ENCODE peak calls at places on chromosomes 5 and 9, in nine cellular contexts. One of them, this sample, is unnamed.

GRCh38 chr5:116063950-116064349 is 20.9 kb upstream of the COMMD10 start:
- DNase-seq in GM12865: no peak
- DNase-seq in pancreas: no peak
- DNase-seq in BE2C: no peak
- DNase-seq in left ventricle myocardium inferior: no peak
- DNase-seq in cardiac muscle cell: no peak
- DNase-seq in lower lobe of right lung: no peak
- DNase-seq in fibroblast of the aortic adventitia: no peak
- DNase-seq in uterus: no peak
- DNase-seq in this sample: peak; percentile 18

GRCh38 chr5:19771174-19771835 is 216.7 kb downstream of the CDH18 start:
- DNase-seq in cardiac muscle cell: peak; percentile 32
- DNase-seq in GM12865: no peak
- DNase-seq in uterus: no peak
- DNase-seq in lower lobe of right lung: no peak
- DNase-seq in fibroblast of the aortic adventitia: peak; percentile 67
- DNase-seq in BE2C: no peak
- DNase-seq in left ventricle myocardium inferior: no peak
- DNase-seq in pancreas: no peak
- DNase-seq in this sample: no peak

GRCh38 chr5:50593681-50594080 is 72.8 kb upstream of the PARP8 start:
- DNase-seq in cardiac muscle cell: no peak
- DNase-seq in left ventricle myocardium inferior: no peak
- DNase-seq in lower lobe of right lung: no peak
- DNase-seq in BE2C: no peak
- DNase-seq in fibroblast of the aortic adventitia: no peak
- DNase-seq in pancreas: no peak
- DNase-seq in uterus: no peak
- DNase-seq in GM12865: peak; percentile 17
- DNase-seq in this sample: no peak

GRCh38 chr9:103183569-103184191 is 188.5 kb downstream of the CYLC2 start:
- DNase-seq in uterus: no peak
- DNase-seq in GM12865: no peak
- DNase-seq in left ventricle myocardium inferior: no peak
- DNase-seq in cardiac muscle cell: no peak
- DNase-seq in lower lobe of right lung: no peak
- DNase-seq in pancreas: peak; percentile 18
- DNase-seq in BE2C: peak; percentile 88
- DNase-seq in fibroblast of the aortic adventitia: no peak
- DNase-seq in this sample: no peak

GRCh38 chr9:128271112-128271511 is 4.7 kb downstream of the GOLGA2 start:
- DNase-seq in left ventricle myocardium inferior: no peak
- DNase-seq in fibroblast of the aortic adventitia: no peak
- DNase-seq in lower lobe of right lung: no peak
- DNase-seq in BE2C: no peak
- DNase-seq in cardiac muscle cell: no peak
- DNase-seq in GM12865: no peak
- DNase-seq in uterus: no peak
- DNase-seq in pancreas: no peak
- DNase-seq in this sample: no peak

GRCh38 chr9:83449981-83450380 is 88.2 kb downstream of the FRMD3 start:
- DNase-seq in cardiac muscle cell: no peak
- DNase-seq in fibroblast of the aortic adventitia: no peak
- DNase-seq in uterus: no peak
- DNase-seq in BE2C: no peak
- DNase-seq in lower lobe of right lung: no peak
- DNase-seq in pancreas: no peak
- DNase-seq in left ventricle myocardium inferior: no peak
- DNase-seq in GM12865: no peak
- DNase-seq in this sample: no peak

GRCh38 chr5:35598707-35599370 is 18.8 kb upstream of the SPEF2 start:
- DNase-seq in fibroblast of the aortic adventitia: no peak
- DNase-seq in cardiac muscle cell: peak; percentile 12
- DNase-seq in lower lobe of right lung: no peak
- DNase-seq in pancreas: peak; percentile 68
- DNase-seq in left ventricle myocardium inferior: no peak
- DNase-seq in GM12865: peak; percentile 12
- DNase-seq in BE2C: no peak
- DNase-seq in uterus: no peak
- DNase-seq in this sample: no peak

GRCh38 chr5:90873033-90873517 is 314.5 kb downstream of the ADGRV1 start:
- DNase-seq in fibroblast of the aortic adventitia: no peak
- DNase-seq in GM12865: no peak
- DNase-seq in left ventricle myocardium inferior: no peak
- DNase-seq in pancreas: no peak
- DNase-seq in cardiac muscle cell: no peak
- DNase-seq in lower lobe of right lung: no peak
- DNase-seq in uterus: no peak
- DNase-seq in BE2C: peak; percentile 25
- DNase-seq in this sample: no peak

GRCh38 chr9:78821126-78821822 is 524.3 kb downstream of the PSAT1 start:
- DNase-seq in uterus: no peak
- DNase-seq in lower lobe of right lung: no peak
- DNase-seq in left ventricle myocardium inferior: no peak
- DNase-seq in cardiac muscle cell: peak; percentile 34
- DNase-seq in GM12865: peak; percentile 45
- DNase-seq in fibroblast of the aortic adventitia: peak; percentile 27
- DNase-seq in pancreas: no peak
- DNase-seq in BE2C: no peak
- DNase-seq in this sample: peak; percentile 3

GRCh38 chr5:126455728-126456127 is 32.5 kb downstream of the GRAMD2B start:
- DNase-seq in left ventricle myocardium inferior: no peak
- DNase-seq in pancreas: no peak
- DNase-seq in cardiac muscle cell: no peak
- DNase-seq in uterus: no peak
- DNase-seq in GM12865: no peak
- DNase-seq in BE2C: no peak
- DNase-seq in lower lobe of right lung: no peak
- DNase-seq in fibroblast of the aortic adventitia: no peak
- DNase-seq in this sample: no peak
- H3K4me3 ChIP-seq in left ventricle myocardium inferior: no peak overlapping the region
- H3K4me3 ChIP-seq in pancreas: no peak overlapping the region
- H3K4me3 ChIP-seq in cardiac muscle cell: no peak overlapping the region
- H3K4me3 ChIP-seq in uterus: no peak overlapping the region
- H3K4me3 ChIP-seq in GM12865: no peak overlapping the region
- H3K4me3 ChIP-seq in BE2C: no peak overlapping the region
- H3K4me3 ChIP-seq in lower lobe of right lung: no peak overlapping the region
- H3K4me3 ChIP-seq in fibroblast of the aortic adventitia: no peak overlapping the region
- H3K4me3 ChIP-seq in this sample: no peak overlapping the region

GRCh38 chr5:14627270-14627669 is 37.2 kb upstream of the OTULIN start:
- DNase-seq in GM12865: no peak
- DNase-seq in pancreas: no peak
- DNase-seq in fibroblast of the aortic adventitia: no peak
- DNase-seq in left ventricle myocardium inferior: no peak
- DNase-seq in lower lobe of right lung: no peak
- DNase-seq in uterus: no peak
- DNase-seq in BE2C: no peak
- DNase-seq in cardiac muscle cell: no peak
- DNase-seq in this sample: no peak

GRCh38 chr5:14630706-14631105 is 33.8 kb upstream of the OTULIN start:
- DNase-seq in pancreas: no peak
- DNase-seq in uterus: no peak
- DNase-seq in cardiac muscle cell: no peak
- DNase-seq in GM12865: no peak
- DNase-seq in left ventricle myocardium inferior: no peak
- DNase-seq in lower lobe of right lung: no peak
- DNase-seq in BE2C: no peak
- DNase-seq in fibroblast of the aortic adventitia: no peak
- DNase-seq in this sample: no peak

GRCh38 chr5:14628346-14628745 is 36.2 kb upstream of the OTULIN start:
- DNase-seq in uterus: no peak
- DNase-seq in GM12865: peak; percentile 66
- DNase-seq in cardiac muscle cell: peak; percentile 80
- DNase-seq in left ventricle myocardium inferior: no peak
- DNase-seq in fibroblast of the aortic adventitia: peak; percentile 73
- DNase-seq in pancreas: no peak
- DNase-seq in BE2C: no peak
- DNase-seq in lower lobe of right lung: no peak
- DNase-seq in this sample: peak; percentile 51
- TF ChIP-seq CTCF in uterus: no peak
- TF ChIP-seq CTCF in GM12865: no peak
- TF ChIP-seq CTCF in cardiac muscle cell: no peak
- TF ChIP-seq CTCF in left ventricle myocardium inferior: no peak
- TF ChIP-seq CTCF in fibroblast of the aortic adventitia: no peak
- TF ChIP-seq CTCF in pancreas: no peak
- TF ChIP-seq CTCF in BE2C: no peak
- TF ChIP-seq CTCF in lower lobe of right lung: no peak
- TF ChIP-seq CTCF in this sample: no peak

GRCh38 chr9:37952731-37953130 is 48.8 kb upstream of the SLC25A51 start:
- DNase-seq in left ventricle myocardium inferior: no peak
- DNase-seq in fibroblast of the aortic adventitia: peak; percentile 60
- DNase-seq in cardiac muscle cell: no peak
- DNase-seq in BE2C: no peak
- DNase-seq in uterus: peak; percentile 68
- DNase-seq in lower lobe of right lung: peak; percentile 14
- DNase-seq in GM12865: no peak
- DNase-seq in pancreas: no peak
- DNase-seq in this sample: no peak

GRCh38 chr9:37951671-37952579 is 48.0 kb upstream of the SLC25A51 start:
- DNase-seq in pancreas: peak; percentile 17
- DNase-seq in BE2C: no peak
- DNase-seq in fibroblast of the aortic adventitia: no peak
- DNase-seq in cardiac muscle cell: no peak
- DNase-seq in lower lobe of right lung: peak; percentile 37
- DNase-seq in GM12865: no peak
- DNase-seq in uterus: no peak
- DNase-seq in left ventricle myocardium inferior: no peak
- DNase-seq in this sample: no peak

GRCh38 chr9:37954581-37954981 is 50.7 kb upstream of the SLC25A51 start:
- DNase-seq in BE2C: no peak
- DNase-seq in pancreas: no peak
- DNase-seq in cardiac muscle cell: no peak
- DNase-seq in uterus: no peak
- DNase-seq in lower lobe of right lung: no peak
- DNase-seq in left ventricle myocardium inferior: no peak
- DNase-seq in GM12865: peak; percentile 77
- DNase-seq in fibroblast of the aortic adventitia: no peak
- DNase-seq in this sample: no peak

GRCh38 chr9:37953775-37954437 is 50.0 kb upstream of the SLC25A51 start:
- DNase-seq in left ventricle myocardium inferior: no peak
- DNase-seq in uterus: peak; percentile 83
- DNase-seq in pancreas: no peak
- DNase-seq in fibroblast of the aortic adventitia: peak; percentile 99
- DNase-seq in cardiac muscle cell: no peak
- DNase-seq in lower lobe of right lung: peak; percentile 34
- DNase-seq in GM12865: peak; percentile 91
- DNase-seq in BE2C: no peak
- DNase-seq in this sample: peak; percentile 75

GRCh38 chr9:37953204-37953774 is 49.4 kb upstream of the SLC25A51 start:
- DNase-seq in GM12865: no peak
- DNase-seq in cardiac muscle cell: no peak
- DNase-seq in left ventricle myocardium inferior: no peak
- DNase-seq in fibroblast of the aortic adventitia: no peak
- DNase-seq in BE2C: no peak
- DNase-seq in lower lobe of right lung: peak; percentile 18
- DNase-seq in pancreas: no peak
- DNase-seq in uterus: no peak
- DNase-seq in this sample: no peak
- H3K4me3 ChIP-seq in GM12865: peak overlapping the region; percentile 29
- H3K4me3 ChIP-seq in cardiac muscle cell: no peak overlapping the region
- H3K4me3 ChIP-seq in left ventricle myocardium inferior: no peak overlapping the region
- H3K4me3 ChIP-seq in fibroblast of the aortic adventitia: peak overlapping the region; percentile 17
- H3K4me3 ChIP-seq in BE2C: no peak overlapping the region
- H3K4me3 ChIP-seq in lower lobe of right lung: no peak overlapping the region
- H3K4me3 ChIP-seq in pancreas: no peak overlapping the region
- H3K4me3 ChIP-seq in uterus: no peak overlapping the region
- H3K4me3 ChIP-seq in this sample: no peak overlapping the region

GRCh38 chr9:34334337-34334824 is 5.0 kb downstream of the NUDT2 start:
- DNase-seq in BE2C: no peak
- DNase-seq in uterus: no peak
- DNase-seq in left ventricle myocardium inferior: no peak
- DNase-seq in pancreas: no peak
- DNase-seq in lower lobe of right lung: no peak
- DNase-seq in fibroblast of the aortic adventitia: no peak
- DNase-seq in GM12865: no peak
- DNase-seq in cardiac muscle cell: no peak
- DNase-seq in this sample: no peak

GRCh38 chr9:34331191-34331590 is 1.8 kb downstream of the NUDT2 start:
- DNase-seq in fibroblast of the aortic adventitia: no peak
- DNase-seq in BE2C: no peak
- DNase-seq in uterus: no peak
- DNase-seq in cardiac muscle cell: no peak
- DNase-seq in pancreas: no peak
- DNase-seq in GM12865: no peak
- DNase-seq in lower lobe of right lung: no peak
- DNase-seq in left ventricle myocardium inferior: no peak
- DNase-seq in this sample: no peak

GRCh38 chr9:34333836-34334235 is 4.5 kb downstream of the NUDT2 start:
- DNase-seq in cardiac muscle cell: no peak
- DNase-seq in BE2C: no peak
- DNase-seq in left ventricle myocardium inferior: no peak
- DNase-seq in GM12865: no peak
- DNase-seq in pancreas: no peak
- DNase-seq in fibroblast of the aortic adventitia: no peak
- DNase-seq in uterus: no peak
- DNase-seq in lower lobe of right lung: no peak
- DNase-seq in this sample: no peak

GRCh38 chr9:34334916-34335315 is 5.5 kb downstream of the NUDT2 start:
- DNase-seq in lower lobe of right lung: no peak
- DNase-seq in GM12865: no peak
- DNase-seq in uterus: no peak
- DNase-seq in pancreas: no peak
- DNase-seq in BE2C: no peak
- DNase-seq in left ventricle myocardium inferior: no peak
- DNase-seq in fibroblast of the aortic adventitia: no peak
- DNase-seq in cardiac muscle cell: no peak
- DNase-seq in this sample: no peak

DNA sequence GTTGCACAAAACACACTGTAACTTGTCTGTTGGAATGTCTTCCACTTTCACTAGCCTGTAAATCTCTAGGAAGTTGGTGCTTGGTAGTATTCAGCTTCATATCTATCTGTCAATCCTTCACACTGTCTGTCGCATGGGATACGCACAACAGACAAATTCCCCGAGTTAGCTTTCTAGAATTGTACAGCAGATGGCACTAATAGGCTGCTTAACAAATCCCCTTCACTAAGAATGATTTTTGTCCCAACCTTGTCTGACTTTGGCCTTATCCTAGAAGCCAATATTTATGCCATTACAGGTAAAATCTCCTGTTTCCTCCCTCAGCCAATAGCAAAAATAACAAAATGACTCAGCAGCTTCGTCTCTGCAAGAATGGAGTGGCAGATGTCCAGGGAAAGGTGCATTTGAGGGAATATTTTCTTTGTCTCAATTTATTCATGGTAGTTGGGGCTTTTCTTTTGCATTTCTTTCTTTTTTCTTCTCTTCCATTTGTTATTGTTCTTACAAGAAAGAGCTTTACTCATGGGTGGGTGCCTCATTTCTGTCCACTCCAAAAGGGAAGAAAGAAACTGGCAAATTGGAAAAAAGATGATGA is 3.1 kb downstream of the NUDT2 start:
- DNase-seq in left ventricle myocardium inferior: no peak
- DNase-seq in GM12865: peak; percentile 39
- DNase-seq in pancreas: no peak
- DNase-seq in fibroblast of the aortic adventitia: peak; percentile 76
- DNase-seq in BE2C: no peak
- DNase-seq in uterus: no peak
- DNase-seq in cardiac muscle cell: peak; percentile 53
- DNase-seq in lower lobe of right lung: no peak
- DNase-seq in this sample: no peak
- TF ChIP-seq CTCF in left ventricle myocardium inferior: peak; percentile 73
- TF ChIP-seq CTCF in GM12865: peak; percentile 22
- TF ChIP-seq CTCF in pancreas: peak; percentile 33
- TF ChIP-seq CTCF in fibroblast of the aortic adventitia: peak; percentile 68
- TF ChIP-seq CTCF in BE2C: peak; percentile 80
- TF ChIP-seq CTCF in uterus: peak; percentile 38
- TF ChIP-seq CTCF in cardiac muscle cell: peak; percentile 61
- TF ChIP-seq CTCF in lower lobe of right lung: peak; percentile 53
- TF ChIP-seq CTCF in this sample: peak; percentile 63

This sample was measured in astrocyte of the cerebellum.